ENCODE peak calls at places on chromosomes 13 and 19, in four cellular contexts. One of them, this sample, is unnamed. For H3K36me3, the result is how much of the 10 kb centered on the place peaks cover.

GRCh38 chr19:53971608-53972007 is 8.9 kb downstream of the CACNG8 start:
- DNase-seq in uterus: no peak
- DNase-seq in tibial nerve: no peak
- DNase-seq in transverse colon: no peak
- DNase-seq in this sample: no peak

GRCh38 chr13:108980237-108980636 is 350.8 kb downstream of the MYO16 start:
- DNase-seq in uterus: no peak
- DNase-seq in tibial nerve: no peak
- DNase-seq in transverse colon: no peak
- DNase-seq in this sample: no peak

GRCh38 chr13:34078334-34078999 is 260.5 kb downstream of the RFC3 start:
- DNase-seq in uterus: no peak
- DNase-seq in tibial nerve: no peak
- DNase-seq in transverse colon: no peak
- DNase-seq in this sample: no peak

GRCh38 chr13:67258482-67258881 is 28.3 kb upstream of the PCDH9 start:
- DNase-seq in uterus: no peak
- DNase-seq in tibial nerve: no peak
- DNase-seq in transverse colon: no peak
- DNase-seq in this sample: no peak

GRCh38 chr19:35561436-35561835 is 2.0 kb downstream of the ATP4A start:
- DNase-seq in uterus: no peak
- DNase-seq in tibial nerve: no peak
- DNase-seq in transverse colon: no peak
- DNase-seq in this sample: no peak

GRCh38 chr13:40664100-40665060 is 2.1 kb downstream of the FOXO1 start:
- DNase-seq in uterus: peak
- DNase-seq in tibial nerve: peak
- DNase-seq in transverse colon: peak
- DNase-seq in this sample: peak

GRCh38 chr19:35656700-35657099 is 8.6 kb downstream of the COX6B1 start:
- DNase-seq in uterus: no peak
- DNase-seq in tibial nerve: no peak
- DNase-seq in transverse colon: no peak
- DNase-seq in this sample: no peak

GRCh38 chr19:55858401-55858800 is 22.1 kb downstream of the NLRP4 start:
- DNase-seq in uterus: no peak
- DNase-seq in tibial nerve: no peak
- DNase-seq in transverse colon: no peak
- DNase-seq in this sample: no peak

GRCh38 chr13:51518847-51519246 is 65.4 kb upstream of the WDFY2 start:
- DNase-seq in uterus: no peak
- DNase-seq in tibial nerve: no peak
- DNase-seq in transverse colon: no peak
- DNase-seq in this sample: no peak

GRCh38 chr13:21657538-21657937 is 13.3 kb upstream of the FGF9 start:
- DNase-seq in uterus: no peak
- DNase-seq in tibial nerve: no peak
- DNase-seq in transverse colon: no peak
- DNase-seq in this sample: no peak

DNA sequence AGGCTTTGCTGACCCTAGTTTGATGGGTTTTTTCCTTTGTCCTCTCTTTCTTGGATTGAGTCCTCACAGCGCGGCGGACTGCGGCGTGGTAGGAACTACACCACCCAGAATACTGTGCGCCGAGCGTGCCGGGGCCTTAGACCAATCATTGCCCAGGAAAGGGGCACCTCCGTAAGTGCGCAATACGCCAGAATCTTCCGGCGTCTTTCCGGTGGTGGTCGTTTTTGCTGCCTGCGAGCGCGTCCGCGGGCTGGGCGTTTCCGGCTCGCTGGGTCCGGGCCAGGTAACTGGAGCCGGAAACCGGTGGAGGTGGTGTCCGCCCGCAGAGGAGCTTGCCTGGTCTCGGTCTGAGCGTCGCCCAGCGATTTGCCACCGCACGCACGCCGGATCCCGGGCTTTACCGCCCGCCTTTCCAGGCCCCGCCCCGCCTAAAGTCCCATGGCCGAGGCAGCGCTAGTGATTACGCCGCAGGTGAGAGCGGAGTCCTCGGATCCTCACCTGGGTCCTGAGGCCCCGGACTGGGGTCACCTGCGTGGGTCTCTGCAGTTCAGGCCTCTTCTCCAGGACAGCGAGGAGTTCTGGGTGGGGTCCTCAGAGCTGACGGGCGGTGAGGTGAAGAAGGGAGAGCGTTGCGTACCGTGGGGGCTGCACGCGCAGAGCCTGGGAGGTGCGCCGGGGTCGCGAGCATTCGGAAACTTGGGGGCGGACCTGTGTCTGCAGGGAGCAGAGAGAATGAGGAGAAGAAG is at the start of gene ZNF549:
- DNase-seq in uterus: peak
- DNase-seq in tibial nerve: peak
- DNase-seq in transverse colon: peak
- DNase-seq in this sample: peak
- H3K27ac ChIP-seq in uterus: peak
- H3K27ac ChIP-seq in tibial nerve: peak
- H3K27ac ChIP-seq in transverse colon: peak
- H3K27ac ChIP-seq in this sample: peak

DNA sequence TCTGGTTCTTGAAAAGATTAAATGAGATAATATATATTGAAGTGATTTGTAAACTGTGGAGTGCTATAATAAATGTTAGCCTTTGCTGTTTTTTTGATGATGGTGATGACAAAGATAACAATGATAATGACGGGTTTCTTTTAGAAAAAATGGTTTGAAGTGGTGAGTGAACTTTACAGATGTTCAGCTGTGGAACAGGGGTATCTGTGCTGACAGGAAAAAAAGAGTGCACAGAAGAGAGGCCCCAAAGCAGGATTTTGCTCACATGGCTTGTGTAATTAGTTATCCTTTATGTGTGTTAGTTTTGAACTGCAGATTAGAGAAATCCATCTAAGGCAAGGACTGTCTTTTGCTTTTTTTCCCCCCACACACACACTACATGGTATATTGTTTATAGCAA is 119.2 kb downstream of the CYSLTR2 start:
- DNase-seq in uterus: no peak
- DNase-seq in tibial nerve: no peak
- DNase-seq in transverse colon: no peak
- DNase-seq in this sample: no peak
- H3K36me3 ChIP-seq in uterus: under half
- H3K36me3 ChIP-seq in tibial nerve: under half
- H3K36me3 ChIP-seq in transverse colon: under half
- H3K36me3 ChIP-seq in this sample: under half

GRCh38 chr19:1275260-1275975 is at the start of gene FAM174C:
- DNase-seq in uterus: peak
- DNase-seq in tibial nerve: peak
- DNase-seq in transverse colon: peak
- DNase-seq in this sample: peak
- TF ChIP-seq POLR2A in uterus: peak
- TF ChIP-seq POLR2A in tibial nerve: peak
- TF ChIP-seq POLR2A in transverse colon: peak
- TF ChIP-seq POLR2A in this sample: no peak

GRCh38 chr13:113631341-113632095 is 26.5 kb downstream of the ATP4B start:
- DNase-seq in uterus: no peak
- DNase-seq in tibial nerve: no peak
- DNase-seq in transverse colon: no peak
- DNase-seq in this sample: no peak

GRCh38 chr13:113629814-113630213 is 28.2 kb downstream of the ATP4B start:
- DNase-seq in uterus: no peak
- DNase-seq in tibial nerve: no peak
- DNase-seq in transverse colon: no peak
- DNase-seq in this sample: no peak

GRCh38 chr13:113628291-113629270 is 29.4 kb downstream of the ATP4B start:
- DNase-seq in uterus: no peak
- DNase-seq in tibial nerve: no peak
- DNase-seq in transverse colon: no peak
- DNase-seq in this sample: no peak

GRCh38 chr13:113630804-113631203 is 27.2 kb downstream of the ATP4B start:
- DNase-seq in uterus: no peak
- DNase-seq in tibial nerve: no peak
- DNase-seq in transverse colon: no peak
- DNase-seq in this sample: no peak

DNA sequence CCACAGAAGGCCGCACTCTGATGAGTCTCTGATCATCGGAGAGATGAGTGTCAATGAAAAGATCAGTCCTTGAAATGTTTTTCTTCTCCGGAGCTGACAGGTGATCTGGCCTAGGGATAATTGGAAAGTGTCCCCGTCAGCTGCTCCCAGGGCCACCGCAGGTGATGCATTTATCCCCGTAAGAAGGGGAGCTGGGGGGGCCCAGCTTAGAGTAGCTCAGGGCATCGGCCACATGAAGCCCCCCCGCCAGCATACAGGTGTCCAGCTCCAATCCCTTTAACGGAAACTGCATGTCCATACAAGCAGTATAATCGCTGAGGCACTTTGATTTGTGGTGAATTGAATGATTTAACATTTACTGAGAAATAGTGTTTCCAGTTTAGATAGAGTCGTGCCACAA is 27.7 kb downstream of the ATP4B start:
- DNase-seq in uterus: no peak
- DNase-seq in tibial nerve: no peak
- DNase-seq in transverse colon: no peak
- DNase-seq in this sample: no peak
- H3K27ac ChIP-seq in uterus: no peak
- H3K27ac ChIP-seq in tibial nerve: no peak
- H3K27ac ChIP-seq in transverse colon: no peak
- H3K27ac ChIP-seq in this sample: no peak

GRCh38 chr13:45534604-45535003 is 69.9 kb downstream of the COG3 start:
- DNase-seq in uterus: no peak
- DNase-seq in tibial nerve: no peak
- DNase-seq in transverse colon: no peak
- DNase-seq in this sample: no peak
- H3K36me3 ChIP-seq in uterus: under half
- H3K36me3 ChIP-seq in tibial nerve: under half
- H3K36me3 ChIP-seq in transverse colon: half or more
- H3K36me3 ChIP-seq in this sample: half or more

GRCh38 chr19:11481777-11482383 is 1.0 kb upstream of the ELAVL3 start:
- DNase-seq in uterus: peak
- DNase-seq in tibial nerve: no peak
- DNase-seq in transverse colon: peak
- DNase-seq in this sample: peak
- TF ChIP-seq POLR2A in uterus: no peak
- TF ChIP-seq POLR2A in tibial nerve: no peak
- TF ChIP-seq POLR2A in transverse colon: no peak
- TF ChIP-seq POLR2A in this sample: no peak

GRCh38 chr13:60754691-60755090 is 357.7 kb downstream of the TDRD3 start:
- DNase-seq in uterus: no peak
- DNase-seq in tibial nerve: no peak
- DNase-seq in transverse colon: no peak
- DNase-seq in this sample: no peak
- H3K27ac ChIP-seq in uterus: no peak
- H3K27ac ChIP-seq in tibial nerve: no peak
- H3K27ac ChIP-seq in transverse colon: no peak
- H3K27ac ChIP-seq in this sample: no peak

GRCh38 chr13:98343461-98343860 is 166.4 kb upstream of the RNF113B start:
- DNase-seq in uterus: no peak
- DNase-seq in tibial nerve: no peak
- DNase-seq in transverse colon: no peak
- DNase-seq in this sample: no peak

GRCh38 chr13:98348476-98348875 is 171.4 kb upstream of the RNF113B start:
- DNase-seq in uterus: no peak
- DNase-seq in tibial nerve: no peak
- DNase-seq in transverse colon: no peak
- DNase-seq in this sample: no peak

GRCh38 chr13:98346904-98347636 is 170.0 kb upstream of the RNF113B start:
- DNase-seq in uterus: no peak
- DNase-seq in tibial nerve: no peak
- DNase-seq in transverse colon: no peak
- DNase-seq in this sample: no peak

GRCh38 chr13:98344392-98344791 is 167.3 kb upstream of the RNF113B start:
- DNase-seq in uterus: no peak
- DNase-seq in tibial nerve: no peak
- DNase-seq in transverse colon: no peak
- DNase-seq in this sample: no peak

DNA sequence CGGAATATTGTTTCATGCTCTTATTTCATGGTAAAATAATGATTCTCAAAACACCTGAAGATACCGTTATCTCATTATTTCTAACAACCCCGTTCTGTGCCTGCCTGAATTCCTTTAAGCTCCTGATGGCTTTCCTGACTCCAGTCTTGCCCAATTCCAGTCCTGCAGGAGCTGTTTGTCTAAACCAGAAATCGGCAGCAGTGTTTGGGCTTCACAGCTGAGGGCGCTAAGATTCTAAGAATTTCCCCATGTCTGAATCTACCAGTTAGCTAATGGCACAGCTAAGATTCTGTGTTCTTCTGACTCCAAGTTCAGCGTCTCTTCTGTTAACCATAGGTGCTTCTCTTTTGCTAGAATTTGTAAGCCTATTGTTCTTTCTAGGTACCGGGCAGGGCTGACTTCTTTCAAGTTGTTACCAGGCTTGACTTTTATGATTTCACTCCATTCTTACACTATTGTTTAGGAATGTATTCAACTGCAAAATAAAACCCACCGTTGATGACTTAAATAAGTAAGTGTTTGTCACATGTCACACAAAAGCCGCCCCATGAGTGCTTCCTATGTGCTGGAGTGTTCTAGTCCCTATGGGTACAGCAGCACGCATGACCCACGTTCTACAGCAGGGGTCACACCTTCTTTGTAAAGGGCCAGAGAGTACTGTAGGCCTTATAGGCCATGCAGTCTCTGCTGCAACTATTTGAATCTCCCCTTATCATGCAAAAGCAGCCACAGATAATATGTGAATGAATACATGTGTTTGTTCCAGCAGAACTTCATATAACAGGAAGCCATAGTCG is 168.2 kb upstream of the RNF113B start:
- DNase-seq in uterus: no peak
- DNase-seq in tibial nerve: no peak
- DNase-seq in transverse colon: no peak
- DNase-seq in this sample: peak
- H3K36me3 ChIP-seq in uterus: under half
- H3K36me3 ChIP-seq in tibial nerve: under half
- H3K36me3 ChIP-seq in transverse colon: under half
- H3K36me3 ChIP-seq in this sample: under half

GRCh38 chr13:30371649-30372265 is 50.5 kb upstream of the UBE2L5 start:
- DNase-seq in uterus: no peak
- DNase-seq in tibial nerve: no peak
- DNase-seq in transverse colon: peak
- DNase-seq in this sample: peak
- TF ChIP-seq POLR2A in uterus: no peak
- TF ChIP-seq POLR2A in tibial nerve: no peak
- TF ChIP-seq POLR2A in transverse colon: peak
- TF ChIP-seq POLR2A in this sample: no peak